ENCODE peak calls at places on chromosome 1, in five cellular contexts. W is CD4-positive, alpha-beta T cell; J is endothelial cell; P is stimulated activated CD4-positive, alpha-beta T cell treated with anti-CD3 and anti-CD28 coated beads, Interleukin-2, amount 100 ng/mL, for 48 hours; F is GM19239. T is an unnamed sample.

GRCh38 chr1:201266774-201267173 is 16.5 kb upstream of the PKP1 start:
- DNase-seq in W (no peak), J (no peak), P (no peak), F (no peak), T (no peak)

GRCh38 chr1:89754518-89754917 is 66.3 kb upstream of the LRRC8D start:
- DNase-seq in W (no peak), J (no peak), P (no peak), F (no peak), T (no peak)

GRCh38 chr1:178548108-178548507 is 35.2 kb downstream of the TEX35 start:
- DNase-seq in W (no peak), J (no peak), P (no peak), F (no peak), T (no peak)

GRCh38 chr1:20475002-20475401 is 11.0 kb downstream of the CAMK2N1 start:
- DNase-seq in W (no peak), J (no peak), P (no peak), F (no peak), T (no peak)

GRCh38 chr1:2973661-2974593 is 47.3 kb upstream of the ACTRT2 start:
- DNase-seq in W (no peak), J (no peak), P (no peak), F (no peak), T (no peak)

GRCh38 chr1:16960560-16961296 is 19.7 kb downstream of the MFAP2 start:
- DNase-seq in W (peak), J (peak), P (peak), F (peak), T (peak)

GRCh38 chr1:66739401-66740157 is 12.7 kb upstream of the DYNLT5 start:
- DNase-seq in W (no peak), J (no peak), P (no peak), F (no peak), T (no peak)

GRCh38 chr1:245537992-245538391 is 383.2 kb downstream of the KIF26B start:
- DNase-seq in W (no peak), J (no peak), P (no peak), F (no peak), T (no peak)

GRCh38 chr1:46455951-46456350 is 33.7 kb upstream of the DMBX1 start:
- DNase-seq in W (no peak), J (no peak), P (no peak), F (no peak), T (no peak)

GRCh38 chr1:153578936-153579335 is 13.3 kb upstream of the S100A2 start:
- DNase-seq in W (no peak), J (no peak), P (no peak), F (no peak), T (no peak)

GRCh38 chr1:201282931-201283829 is at the start of gene PKP1:
- DNase-seq in W (no peak), J (peak), P (peak), F (no peak), T (no peak)

T was measured in GM12891.